ENCODE peak calls at places on chromosomes 13 and 19, in seven cellular contexts. B, D, G, P, X, Q and M are unnamed samples.

GRCh38 chr19:35996777-35997176 is 1.8 kb downstream of the SDHAF1 start:
- DNase-seq in B (no peak), P (no peak), Q (no peak), G (no peak), D (no peak), X (no peak), M (no peak)

GRCh38 chr13:110775576-110775975 is 62.1 kb downstream of the ING1 start:
- DNase-seq in B (no peak), G (no peak), P (no peak), X (no peak), Q (no peak), D (no peak), M (no peak)

GRCh38 chr19:14118165-14119051 is 846 bp upstream of the PRKACA start:
- DNase-seq in G (peak; percentile 89), D (no peak), P (peak; percentile 77), X (peak; percentile 72), B (peak; percentile 73), Q (peak; percentile 35), M (no peak)

GRCh38 chr13:21675095-21676007 is 4.5 kb downstream of the FGF9 start:
- DNase-seq in B (peak; percentile 54), Q (no peak), X (peak; percentile 57), G (no peak), P (no peak), D (no peak), M (no peak)

GRCh38 chr19:1060689-1061088 is 6.3 kb upstream of the ARHGAP45 start:
- DNase-seq in X (no peak), P (no peak), D (no peak), Q (no peak), B (no peak), G (no peak), M (no peak)

GRCh38 chr19:39310558-39311311 is 9.9 kb downstream of the LRFN1 start:
- DNase-seq in X (peak; percentile 51), D (no peak), B (no peak), G (no peak), Q (no peak), P (no peak), M (no peak)

GRCh38 chr19:41774515-41774980 is 19.2 kb downstream of the CEACAM6 start:
- DNase-seq in X (no peak), Q (no peak), G (no peak), P (peak; percentile 85), D (no peak), B (peak; percentile 84), M (no peak)

GRCh38 chr13:102598061-102598460 is 1.3 kb downstream of the TPP2 start:
- DNase-seq in P (peak; percentile 16), D (no peak), Q (no peak), G (no peak), B (no peak), X (no peak), M (no peak)

GRCh38 chr13:99656843-99657506 is 155.7 kb downstream of the TM9SF2 start:
- DNase-seq in D (no peak), P (no peak), G (no peak), X (no peak), Q (no peak), B (no peak), M (peak; percentile 23)

GRCh38 chr13:22915442-22916082 is 265.2 kb upstream of the SGCG start:
- DNase-seq in X (peak; percentile 67), Q (peak; percentile 70), B (peak; percentile 68), P (peak; percentile 0), D (no peak), G (peak; percentile 23), M (no peak)

GRCh38 chr13:27018230-27018875 is 153.3 kb downstream of the USP12 start:
- DNase-seq in D (no peak), Q (no peak), P (no peak), X (no peak), B (peak; percentile 7), G (no peak), M (peak; percentile 38)

GRCh38 chr19:28446511-28446910 is 766.4 kb downstream of the UQCRFS1 start:
- DNase-seq in D (no peak), Q (no peak), G (no peak), P (no peak), X (no peak), B (no peak), M (no peak)

GRCh38 chr13:95509521-95510315 is 42.8 kb upstream of the CLDN10 start:
- DNase-seq in Q (no peak), X (no peak), P (peak; percentile 94), B (no peak), D (no peak), G (no peak), M (no peak)

GRCh38 chr13:64223016-64223415 is 2807.4 kb upstream of the PCDH20 start:
- DNase-seq in X (no peak), G (no peak), B (no peak), D (no peak), P (no peak), Q (no peak), M (no peak)

GRCh38 chr19:3061214-3062161 is 807 bp downstream of the TLE5 start:
- DNase-seq in B (peak; percentile 76), Q (peak; percentile 70), P (no peak), D (no peak), X (peak; percentile 57), G (no peak), M (no peak)

GRCh38 chr19:4077011-4077382 is 10.3 kb upstream of the ZBTB7A start:
- DNase-seq in Q (no peak), P (no peak), B (no peak), X (no peak), D (no peak), G (no peak), M (no peak)

GRCh38 chr19:48632692-48633147 is 4.5 kb downstream of the DBP start:
- DNase-seq in P (peak; percentile 75), B (no peak), Q (no peak), G (no peak), X (no peak), D (no peak), M (no peak)

GRCh38 chr13:106570354-106570822 is 2.5 kb upstream of the ARGLU1 start:
- DNase-seq in X (peak; percentile 11), B (peak; percentile 46), G (peak; percentile 83), Q (no peak), P (peak; percentile 93), D (no peak), M (no peak)

GRCh38 chr13:33806470-33807248 is 11.3 kb upstream of the RFC3 start:
- DNase-seq in X (no peak), Q (no peak), B (no peak), P (no peak), D (no peak), G (no peak), M (no peak)

GRCh38 chr13:74927823-74928222 is 554.1 kb downstream of the TBC1D4 start:
- DNase-seq in B (no peak), G (no peak), X (no peak), D (no peak), Q (no peak), P (no peak), M (no peak)

GRCh38 chr13:74931698-74932433 is 550.1 kb downstream of the TBC1D4 start:
- DNase-seq in P (no peak), B (no peak), X (no peak), G (no peak), Q (no peak), D (no peak), M (no peak)

GRCh38 chr13:74929436-74929835 is 552.5 kb downstream of the TBC1D4 start:
- DNase-seq in G (no peak), P (no peak), Q (no peak), B (no peak), D (no peak), X (no peak), M (no peak)

GRCh38 chr13:74930402-74931165 is 551.4 kb downstream of the TBC1D4 start:
- DNase-seq in Q (peak; percentile 44), P (peak; percentile 77), B (no peak), G (peak; percentile 17), X (no peak), D (no peak), M (no peak)
- TF ChIP-seq CTCF in Q (no peak), P (no peak), B (no peak), G (no peak), X (no peak), D (no peak), M (no peak)

GRCh38 chr13:76226941-76227340 is 590.8 kb downstream of the LMO7 start:
- DNase-seq in Q (no peak), X (no peak), G (no peak), P (no peak), D (no peak), B (no peak), M (no peak)
- TF ChIP-seq CTCF in Q (no peak), X (no peak), G (no peak), P (no peak), D (no peak), B (no peak), M (no peak)

GRCh38 chr13:28805193-28805819 is 14.8 kb upstream of the MTUS2 start:
- DNase-seq in X (no peak), P (peak; percentile 36), Q (peak; percentile 12), G (no peak), B (no peak), D (no peak), M (no peak)
- TF ChIP-seq CTCF in X (peak; percentile 23), P (peak; percentile 17), Q (peak; percentile 49), G (no peak), B (peak; percentile 32), D (peak; percentile 61), M (peak; percentile 43)

DNA sequence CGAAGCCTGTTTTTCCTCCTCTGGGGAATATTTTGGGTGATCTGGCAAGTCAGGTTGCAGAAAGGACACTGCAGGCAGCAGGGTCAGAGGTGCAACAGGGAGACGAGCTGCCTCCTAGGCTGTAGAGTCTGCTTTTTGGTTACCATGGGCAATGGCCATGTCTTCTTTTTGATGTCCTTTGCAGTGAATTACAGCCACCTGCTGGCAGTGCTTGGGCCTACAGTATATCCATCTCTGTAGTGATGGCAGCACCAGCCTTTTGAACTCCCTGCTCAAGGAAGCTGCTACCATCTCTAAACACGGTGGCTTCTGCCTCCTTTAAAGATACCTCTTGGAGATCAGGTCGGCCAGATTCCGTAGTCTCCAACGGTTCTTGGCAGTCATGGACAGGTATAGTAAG is 73.9 kb downstream of the WTIP start:
- DNase-seq in X (no peak), P (peak; percentile 35), G (no peak), D (no peak), B (no peak), Q (no peak), M (no peak)
- TF ChIP-seq CTCF in X (no peak), P (peak; percentile 14), G (no peak), D (peak; percentile 22), B (no peak), Q (peak; percentile 43), M (no peak)

GRCh38 chr19:10431254-10431942 is 11.1 kb downstream of the PDE4A start:
- DNase-seq in G (no peak), B (peak; percentile 61), P (no peak), D (no peak), X (no peak), Q (peak; percentile 73), M (no peak)
- TF ChIP-seq CTCF in G (no peak), B (peak; percentile 12), P (no peak), D (no peak), X (no peak), Q (no peak), M (no peak)

GRCh38 chr13:42836930-42837329 is 55.5 kb downstream of the FAM216B start:
- DNase-seq in P (peak; percentile 12), G (no peak), X (no peak), B (peak; percentile 12), D (peak; percentile 59), Q (no peak), M (no peak)
- TF ChIP-seq CTCF in P (no peak), G (no peak), X (no peak), B (no peak), D (peak; percentile 43), Q (peak; percentile 13), M (peak; percentile 66)